ENCODE peak calls at places on chromosomes 4 and X, in six cellular contexts. One of them, this sample, is unnamed.

GRCh38 chr4:184267673-184268573 is 50.2 kb upstream of the ENPP6 start:
- DNase-seq in adrenal gland: peak
- DNase-seq in hepatocyte: peak
- DNase-seq in heart right ventricle: no peak
- DNase-seq in spleen: peak
- DNase-seq in Caco-2: peak
- DNase-seq in this sample: peak

GRCh38 chr4:176137626-176138025 is 57.8 kb downstream of the SPATA4 start:
- DNase-seq in adrenal gland: no peak
- DNase-seq in heart right ventricle: no peak
- DNase-seq in hepatocyte: no peak
- DNase-seq in spleen: no peak
- DNase-seq in Caco-2: no peak
- DNase-seq in this sample: peak

GRCh38 chr4:15569746-15570145 is 85.4 kb downstream of the FBXL5 start:
- DNase-seq in heart right ventricle: no peak
- DNase-seq in Caco-2: no peak
- DNase-seq in spleen: no peak
- DNase-seq in adrenal gland: no peak
- DNase-seq in hepatocyte: no peak
- DNase-seq in this sample: no peak

GRCh38 chrX:40170830-40171512 is 73.2 kb upstream of the BCOR start:
- DNase-seq in hepatocyte: peak
- DNase-seq in spleen: no peak
- DNase-seq in heart right ventricle: peak
- DNase-seq in Caco-2: no peak
- DNase-seq in adrenal gland: no peak
- DNase-seq in this sample: no peak

GRCh38 chr4:17490575-17491059 is 21.3 kb downstream of the QDPR start:
- DNase-seq in adrenal gland: peak
- DNase-seq in Caco-2: no peak
- DNase-seq in hepatocyte: peak
- DNase-seq in spleen: no peak
- DNase-seq in heart right ventricle: no peak
- DNase-seq in this sample: no peak

GRCh38 chr4:166422475-166422874 is 549.4 kb downstream of the TLL1 start:
- DNase-seq in adrenal gland: no peak
- DNase-seq in hepatocyte: no peak
- DNase-seq in heart right ventricle: no peak
- DNase-seq in Caco-2: no peak
- DNase-seq in spleen: no peak
- DNase-seq in this sample: peak

GRCh38 chrX:106959897-106960296 is 39.7 kb downstream of the CLDN2 start:
- DNase-seq in adrenal gland: no peak
- DNase-seq in Caco-2: peak
- DNase-seq in spleen: no peak
- DNase-seq in heart right ventricle: no peak
- DNase-seq in hepatocyte: peak
- DNase-seq in this sample: peak

GRCh38 chr4:121182296-121182695 is 18.2 kb upstream of the TNIP3 start:
- DNase-seq in spleen: no peak
- DNase-seq in hepatocyte: no peak
- DNase-seq in heart right ventricle: no peak
- DNase-seq in adrenal gland: no peak
- DNase-seq in Caco-2: no peak
- DNase-seq in this sample: peak

GRCh38 chr4:54282837-54283236 is 53.7 kb downstream of the PDGFRA start:
- DNase-seq in heart right ventricle: no peak
- DNase-seq in hepatocyte: no peak
- DNase-seq in Caco-2: no peak
- DNase-seq in spleen: no peak
- DNase-seq in adrenal gland: no peak
- DNase-seq in this sample: no peak

GRCh38 chr4:46323891-46324290 is 66.0 kb downstream of the GABRA2 start:
- DNase-seq in spleen: no peak
- DNase-seq in Caco-2: no peak
- DNase-seq in heart right ventricle: no peak
- DNase-seq in adrenal gland: no peak
- DNase-seq in hepatocyte: no peak
- DNase-seq in this sample: no peak

GRCh38 chr4:163544407-163545038 is 50.0 kb downstream of the TMA16 start:
- DNase-seq in Caco-2: peak
- DNase-seq in hepatocyte: peak
- DNase-seq in heart right ventricle: peak
- DNase-seq in adrenal gland: peak
- DNase-seq in spleen: peak
- DNase-seq in this sample: peak

GRCh38 chr4:1002131-1002630 is 9.0 kb upstream of the SLC26A1 start:
- DNase-seq in heart right ventricle: no peak
- DNase-seq in Caco-2: no peak
- DNase-seq in adrenal gland: no peak
- DNase-seq in hepatocyte: peak
- DNase-seq in spleen: no peak
- DNase-seq in this sample: no peak

GRCh38 chr4:1004071-1004418 is 7.4 kb upstream of the FGFRL1 start:
- DNase-seq in spleen: no peak
- DNase-seq in hepatocyte: no peak
- DNase-seq in adrenal gland: no peak
- DNase-seq in heart right ventricle: no peak
- DNase-seq in Caco-2: no peak
- DNase-seq in this sample: no peak

GRCh38 chr4:1001561-1002130 is 8.4 kb upstream of the SLC26A1 start:
- DNase-seq in adrenal gland: no peak
- DNase-seq in Caco-2: no peak
- DNase-seq in spleen: no peak
- DNase-seq in heart right ventricle: no peak
- DNase-seq in hepatocyte: no peak
- DNase-seq in this sample: no peak

GRCh38 chr4:1003271-1004070 is 8.0 kb upstream of the FGFRL1 start:
- DNase-seq in hepatocyte: no peak
- DNase-seq in Caco-2: no peak
- DNase-seq in heart right ventricle: no peak
- DNase-seq in adrenal gland: no peak
- DNase-seq in spleen: no peak
- DNase-seq in this sample: no peak

GRCh38 chr4:1002631-1003251 is 8.7 kb upstream of the FGFRL1 start:
- DNase-seq in adrenal gland: no peak
- DNase-seq in spleen: no peak
- DNase-seq in Caco-2: no peak
- DNase-seq in hepatocyte: no peak
- DNase-seq in heart right ventricle: no peak
- DNase-seq in this sample: no peak
- H3K4me3 ChIP-seq in adrenal gland: no peak
- H3K4me3 ChIP-seq in spleen: no peak
- H3K4me3 ChIP-seq in Caco-2: peak
- H3K4me3 ChIP-seq in hepatocyte: no peak
- H3K4me3 ChIP-seq in heart right ventricle: no peak
- H3K4me3 ChIP-seq in this sample: no peak

GRCh38 chrX:70664726-70665125 is 220.1 kb downstream of the DLG3 start:
- DNase-seq in hepatocyte: peak
- DNase-seq in Caco-2: no peak
- DNase-seq in spleen: no peak
- DNase-seq in heart right ventricle: no peak
- DNase-seq in adrenal gland: no peak
- DNase-seq in this sample: peak
- TF ChIP-seq CTCF in hepatocyte: peak
- TF ChIP-seq CTCF in Caco-2: peak
- TF ChIP-seq CTCF in spleen: no peak
- TF ChIP-seq CTCF in heart right ventricle: peak
- TF ChIP-seq CTCF in adrenal gland: peak
- TF ChIP-seq CTCF in this sample: peak

DNA sequence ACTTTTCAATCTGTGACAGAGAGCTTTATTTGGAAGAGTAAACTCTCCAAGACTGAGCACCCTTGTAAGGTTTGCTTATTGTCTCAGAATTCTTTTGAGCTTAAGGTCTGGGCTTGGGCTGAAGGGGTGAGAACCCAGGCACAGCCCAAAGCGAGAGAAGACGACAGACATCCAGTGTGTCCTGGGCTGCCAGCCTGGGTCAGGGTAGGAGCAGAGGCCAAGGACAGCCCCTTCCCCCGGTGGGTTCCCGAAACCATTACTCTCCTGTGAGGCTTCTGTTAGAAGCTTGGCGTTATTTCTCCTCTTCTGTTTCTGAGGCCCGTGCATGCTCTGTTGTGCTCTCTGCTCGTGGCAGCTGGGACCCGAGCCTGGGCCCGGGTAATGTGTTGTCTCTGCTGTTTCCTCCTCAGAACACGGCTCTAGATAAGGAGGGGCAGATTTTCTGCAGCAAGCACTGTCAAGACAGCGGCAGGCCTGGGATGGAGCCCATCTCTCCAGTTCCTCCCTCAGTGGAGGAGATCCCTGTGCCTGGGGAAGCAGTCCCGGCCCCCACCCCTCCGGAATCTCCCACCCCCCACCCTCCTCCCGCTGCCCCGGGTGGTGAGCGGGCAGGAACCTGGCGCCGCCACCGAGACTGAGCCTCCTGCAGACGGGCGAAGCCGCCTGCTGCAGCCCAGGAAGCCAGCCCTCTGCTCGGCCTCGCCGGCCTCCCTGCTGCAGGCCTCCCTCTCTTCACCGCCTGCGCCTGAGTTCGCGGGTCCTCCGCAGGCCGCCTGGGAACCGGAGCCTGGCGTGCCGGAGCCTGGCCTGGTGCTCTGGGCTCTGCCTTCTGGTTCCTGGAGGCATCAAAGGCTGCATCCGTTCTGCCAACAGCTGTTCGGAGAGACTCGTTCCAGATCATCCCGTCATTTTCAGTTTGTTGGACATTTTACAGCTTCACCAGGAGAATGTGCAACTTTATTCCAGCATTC is 177.7 kb downstream of the DCLK2 start:
- DNase-seq in spleen: no peak
- DNase-seq in adrenal gland: no peak
- DNase-seq in hepatocyte: no peak
- DNase-seq in Caco-2: no peak
- DNase-seq in heart right ventricle: peak
- DNase-seq in this sample: no peak
- H3K4me3 ChIP-seq in spleen: no peak
- H3K4me3 ChIP-seq in adrenal gland: no peak
- H3K4me3 ChIP-seq in hepatocyte: no peak
- H3K4me3 ChIP-seq in Caco-2: no peak
- H3K4me3 ChIP-seq in heart right ventricle: no peak
- H3K4me3 ChIP-seq in this sample: no peak

GRCh38 chr4:51885371-51885770 is 42.4 kb downstream of the DCUN1D4 start:
- DNase-seq in hepatocyte: peak
- DNase-seq in adrenal gland: no peak
- DNase-seq in heart right ventricle: no peak
- DNase-seq in Caco-2: no peak
- DNase-seq in spleen: no peak
- DNase-seq in this sample: peak
- TF ChIP-seq CTCF in hepatocyte: peak
- TF ChIP-seq CTCF in adrenal gland: peak
- TF ChIP-seq CTCF in heart right ventricle: peak
- TF ChIP-seq CTCF in Caco-2: peak
- TF ChIP-seq CTCF in spleen: peak
- TF ChIP-seq CTCF in this sample: peak

GRCh38 chr4:10093273-10093621 is 23.4 kb downstream of the WDR1 start:
- DNase-seq in hepatocyte: no peak
- DNase-seq in spleen: no peak
- DNase-seq in Caco-2: no peak
- DNase-seq in heart right ventricle: no peak
- DNase-seq in adrenal gland: no peak
- DNase-seq in this sample: no peak
- H3K4me3 ChIP-seq in hepatocyte: no peak
- H3K4me3 ChIP-seq in spleen: no peak
- H3K4me3 ChIP-seq in Caco-2: no peak
- H3K4me3 ChIP-seq in heart right ventricle: no peak
- H3K4me3 ChIP-seq in adrenal gland: no peak
- H3K4me3 ChIP-seq in this sample: no peak

GRCh38 chrX:21975827-21976226 is 35.3 kb downstream of the SMS start:
- DNase-seq in spleen: no peak
- DNase-seq in heart right ventricle: no peak
- DNase-seq in Caco-2: no peak
- DNase-seq in adrenal gland: no peak
- DNase-seq in hepatocyte: peak
- DNase-seq in this sample: peak
- TF ChIP-seq CTCF in spleen: no peak
- TF ChIP-seq CTCF in heart right ventricle: no peak
- TF ChIP-seq CTCF in Caco-2: peak
- TF ChIP-seq CTCF in adrenal gland: peak
- TF ChIP-seq CTCF in hepatocyte: peak
- TF ChIP-seq CTCF in this sample: peak